ENCODE peak calls at places on chromosomes 5 and 9, in four cellular contexts. R is Kasumi-1; D is cardiac muscle cell; T is activated CD8-positive, alpha-beta memory T cell treated with anti-CD3 and anti-CD28 coated beads for 48 hours. W is an unnamed sample.

GRCh38 chr9:128685636-128686489 is 3.2 kb upstream of the SET start:
- DNase-seq in D (no peak), T (no peak), R (peak; percentile 69), W (no peak)

GRCh38 chr5:173317852-173318251 is 10.4 kb downstream of the STC2 start:
- DNase-seq in D (no peak), T (no peak), R (no peak), W (no peak)

GRCh38 chr5:32223972-32224608 is 50.0 kb upstream of the GOLPH3 start:
- DNase-seq in R (no peak), T (no peak), D (peak; percentile 78), W (no peak)

GRCh38 chr5:114237766-114238165 is 124.1 kb upstream of the KCNN2 start:
- DNase-seq in R (peak; percentile 73), D (no peak), T (no peak), W (no peak)

GRCh38 chr5:178387061-178387855 is 154.7 kb upstream of the PHYKPL start:
- DNase-seq in R (no peak), D (no peak), T (no peak), W (peak; percentile 30)

GRCh38 chr5:127567026-127567768 is 49.8 kb downstream of the PRRC1 start:
- DNase-seq in T (no peak), D (no peak), R (peak; percentile 76), W (no peak)

GRCh38 chr9:123656565-123656964 is 273.4 kb downstream of the DENND1A start:
- DNase-seq in T (no peak), D (no peak), R (no peak), W (no peak)

GRCh38 chr5:154478224-154478565 is at the start of gene HAND1:
- DNase-seq in R (no peak), T (no peak), D (peak; percentile 94), W (peak; percentile 99)

GRCh38 chr5:159161361-159162214 is 47.8 kb downstream of the RNF145 start:
- DNase-seq in R (no peak), D (no peak), T (no peak), W (no peak)

GRCh38 chr9:97889941-97890557 is 32.3 kb downstream of the TRMO start:
- DNase-seq in R (peak; percentile 24), D (peak; percentile 25), T (peak; percentile 37), W (peak; percentile 46)

GRCh38 chr5:6543830-6544560 is 88.8 kb downstream of the NSUN2 start:
- DNase-seq in T (no peak), D (no peak), R (no peak), W (no peak)

GRCh38 chr5:14614490-14614889 is 32.9 kb downstream of the OTULINL start:
- DNase-seq in T (no peak), R (no peak), D (no peak), W (no peak)

GRCh38 chr9:89185980-89186379 is 7.4 kb upstream of the SHC3 start:
- DNase-seq in D (peak; percentile 83), T (no peak), R (no peak), W (no peak)

GRCh38 chr5:133454442-133454841 is 157.9 kb downstream of the FSTL4 start:
- DNase-seq in R (no peak), T (no peak), D (no peak), W (no peak)

GRCh38 chr9:125538092-125538473 is 168.9 kb downstream of the MAPKAP1 start:
- DNase-seq in D (no peak), T (no peak), R (no peak), W (no peak)